ENCODE peak calls at places on chromosomes 5 and 9, in four cellular contexts. Y, X, V and R are unnamed samples.

GRCh38 chr9:131625848-131626670 is 80.7 kb downstream of the PRRT1B start:
- DNase-seq in V (no peak), Y (no peak), X (peak), R (no peak)

GRCh38 chr5:54229041-54229780 is 81.2 kb downstream of the ARL15 start:
- DNase-seq in Y (peak), X (peak), V (peak), R (peak)

GRCh38 chr9:33464045-33464636 is 9.6 kb downstream of the NOL6 start:
- DNase-seq in V (no peak), X (no peak), Y (no peak), R (no peak)

GRCh38 chr5:53425598-53426516 is 54.6 kb upstream of the FST start:
- DNase-seq in Y (no peak), X (peak), V (no peak), R (peak)

GRCh38 chr5:67253911-67254310 is 57.3 kb upstream of the CD180 start:
- DNase-seq in Y (no peak), X (no peak), V (no peak), R (no peak)

GRCh38 chr5:122933926-122934325 is 88.5 kb downstream of the SNX24 start:
- DNase-seq in V (no peak), X (no peak), Y (no peak), R (no peak)

GRCh38 chr9:112334319-112334828 is 955 bp upstream of the PTBP3 start:
- DNase-seq in V (peak), X (peak), Y (peak), R (peak)

GRCh38 chr9:121322037-121322736 is 47.9 kb downstream of the STOM start:
- DNase-seq in Y (peak), V (no peak), X (peak), R (peak)

GRCh38 chr5:43642428-43642827 is 39.4 kb downstream of the NNT start:
- DNase-seq in X (no peak), Y (no peak), V (no peak), R (no peak)

GRCh38 chr9:69768101-69768500 is 8.3 kb upstream of the PTAR1 start:
- DNase-seq in V (no peak), X (no peak), Y (no peak), R (no peak)

GRCh38 chr5:115333164-115333563 is 36.7 kb upstream of the CCDC112 start:
- DNase-seq in Y (no peak), X (peak), V (no peak), R (peak)